ENCODE peak calls at places on chromosomes 7 and 10, in four cellular contexts. One of them, this sample, is unnamed.

GRCh38 chr7:10913457-10913856 is 60.2 kb upstream of the PHF14 start:
- DNase-seq in GM12878: no peak
- DNase-seq in HL-60: no peak
- DNase-seq in K562: no peak
- DNase-seq in this sample: no peak

GRCh38 chr10:23099816-23100215 is 4.4 kb downstream of the MSRB2 start:
- DNase-seq in GM12878: no peak
- DNase-seq in HL-60: no peak
- DNase-seq in K562: no peak
- DNase-seq in this sample: no peak

GRCh38 chr10:1402016-1402820 is 335.1 kb downstream of the ADARB2 start:
- DNase-seq in K562: no peak
- DNase-seq in GM12878: no peak
- DNase-seq in HL-60: no peak
- DNase-seq in this sample: no peak

GRCh38 chr10:60518745-60519144 is 129.1 kb upstream of the ANK3 start:
- DNase-seq in HL-60: no peak
- DNase-seq in K562: no peak
- DNase-seq in GM12878: no peak
- DNase-seq in this sample: no peak

GRCh38 chr7:107528461-107528860 is 35.3 kb downstream of the COG5 start:
- DNase-seq in K562: no peak
- DNase-seq in HL-60: no peak
- DNase-seq in GM12878: no peak
- DNase-seq in this sample: no peak

GRCh38 chr7:55030314-55030713 is 11.5 kb downstream of the EGFR start:
- DNase-seq in K562: no peak
- DNase-seq in GM12878: no peak
- DNase-seq in HL-60: no peak
- DNase-seq in this sample: no peak

GRCh38 chr7:159027091-159027802 is 117.4 kb downstream of the VIPR2 start:
- DNase-seq in GM12878: no peak
- DNase-seq in HL-60: no peak
- DNase-seq in K562: no peak
- DNase-seq in this sample: no peak

GRCh38 chr10:34967411-34967880 is 122.7 kb downstream of the CUL2 start:
- DNase-seq in K562: no peak
- DNase-seq in GM12878: no peak
- DNase-seq in HL-60: no peak
- DNase-seq in this sample: no peak

GRCh38 chr10:42941790-42942189 is 135.1 kb upstream of the RET start:
- DNase-seq in HL-60: no peak
- DNase-seq in GM12878: no peak
- DNase-seq in K562: no peak
- DNase-seq in this sample: no peak

GRCh38 chr7:154770962-154771361 is 232.0 kb downstream of the PAXIP1 start:
- DNase-seq in HL-60: no peak
- DNase-seq in GM12878: no peak
- DNase-seq in K562: no peak
- DNase-seq in this sample: no peak

GRCh38 chr7:7980134-7980533 is 11.5 kb downstream of the GLCCI1 start:
- DNase-seq in K562: no peak
- DNase-seq in GM12878: no peak
- DNase-seq in HL-60: no peak
- DNase-seq in this sample: no peak

GRCh38 chr10:35458500-35459448 is 122.5 kb downstream of the CCNY start:
- DNase-seq in HL-60: no peak
- DNase-seq in K562: peak; percentile 62
- DNase-seq in GM12878: no peak
- DNase-seq in this sample: no peak

GRCh38 chr10:72812798-72813430 is 80.6 kb upstream of the OIT3 start:
- DNase-seq in K562: no peak
- DNase-seq in GM12878: no peak
- DNase-seq in HL-60: no peak
- DNase-seq in this sample: no peak

GRCh38 chr10:6383099-6383812 is 180.5 kb downstream of the PFKFB3 start:
- DNase-seq in HL-60: no peak
- DNase-seq in GM12878: no peak
- DNase-seq in K562: no peak
- DNase-seq in this sample: no peak

GRCh38 chr7:2254429-2255144 is 12.6 kb downstream of the NUDT1 start:
- DNase-seq in HL-60: no peak
- DNase-seq in K562: no peak
- DNase-seq in GM12878: no peak
- DNase-seq in this sample: no peak

GRCh38 chr10:122152544-122152943 is 118.6 kb upstream of the BTBD16 start:
- DNase-seq in HL-60: no peak
- DNase-seq in GM12878: no peak
- DNase-seq in K562: no peak
- DNase-seq in this sample: no peak

GRCh38 chr10:10872035-10872673 is 145.5 kb upstream of the CELF2 start:
- DNase-seq in GM12878: no peak
- DNase-seq in K562: no peak
- DNase-seq in HL-60: no peak
- DNase-seq in this sample: no peak

GRCh38 chr10:92091965-92092364 is 168.4 kb downstream of the BTAF1 start:
- DNase-seq in K562: no peak
- DNase-seq in GM12878: no peak
- DNase-seq in HL-60: no peak
- DNase-seq in this sample: no peak

GRCh38 chr10:92082583-92083280 is 159.2 kb downstream of the BTAF1 start:
- DNase-seq in GM12878: no peak
- DNase-seq in HL-60: peak; percentile 19
- DNase-seq in K562: no peak
- DNase-seq in this sample: no peak

DNA sequence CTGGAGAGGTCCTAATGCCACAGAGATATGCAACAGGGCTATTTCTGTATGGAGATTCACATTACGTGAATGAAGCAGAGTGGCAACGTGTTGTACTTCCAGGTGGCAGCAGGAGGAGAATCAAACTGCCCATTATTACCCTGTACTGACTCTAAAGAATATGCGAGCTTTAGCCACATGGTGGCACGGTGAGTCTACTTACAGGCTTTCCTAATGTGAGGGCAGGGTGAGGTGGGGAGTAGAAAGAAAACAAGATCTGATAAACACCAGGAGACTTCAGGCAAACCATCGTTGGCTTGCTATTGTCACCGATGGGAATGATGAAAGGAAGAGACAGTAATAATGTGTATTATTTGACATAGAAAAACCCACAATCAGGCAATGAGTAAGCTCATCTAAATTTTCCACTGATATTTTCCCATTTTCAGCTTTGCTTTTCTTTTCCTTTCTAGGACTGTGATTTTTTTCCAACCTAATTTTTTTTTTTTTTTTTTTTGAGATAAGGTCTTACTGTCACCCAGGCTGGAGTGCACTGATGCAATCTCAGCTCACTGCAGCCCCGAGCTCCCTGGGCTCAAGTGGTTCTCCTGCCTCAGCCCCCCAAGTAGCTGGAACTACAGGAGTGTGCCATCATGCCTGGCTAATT is 164.3 kb downstream of the BTAF1 start:
- DNase-seq in HL-60: peak; percentile 80
- DNase-seq in K562: peak; percentile 73
- DNase-seq in GM12878: peak; percentile 64
- DNase-seq in this sample: peak; percentile 35
- TF ChIP-seq POLR2AphosphoS5 in HL-60: no peak
- TF ChIP-seq POLR2AphosphoS5 in K562: no peak
- TF ChIP-seq POLR2AphosphoS5 in GM12878: no peak
- TF ChIP-seq POLR2AphosphoS5 in this sample: no peak

DNA sequence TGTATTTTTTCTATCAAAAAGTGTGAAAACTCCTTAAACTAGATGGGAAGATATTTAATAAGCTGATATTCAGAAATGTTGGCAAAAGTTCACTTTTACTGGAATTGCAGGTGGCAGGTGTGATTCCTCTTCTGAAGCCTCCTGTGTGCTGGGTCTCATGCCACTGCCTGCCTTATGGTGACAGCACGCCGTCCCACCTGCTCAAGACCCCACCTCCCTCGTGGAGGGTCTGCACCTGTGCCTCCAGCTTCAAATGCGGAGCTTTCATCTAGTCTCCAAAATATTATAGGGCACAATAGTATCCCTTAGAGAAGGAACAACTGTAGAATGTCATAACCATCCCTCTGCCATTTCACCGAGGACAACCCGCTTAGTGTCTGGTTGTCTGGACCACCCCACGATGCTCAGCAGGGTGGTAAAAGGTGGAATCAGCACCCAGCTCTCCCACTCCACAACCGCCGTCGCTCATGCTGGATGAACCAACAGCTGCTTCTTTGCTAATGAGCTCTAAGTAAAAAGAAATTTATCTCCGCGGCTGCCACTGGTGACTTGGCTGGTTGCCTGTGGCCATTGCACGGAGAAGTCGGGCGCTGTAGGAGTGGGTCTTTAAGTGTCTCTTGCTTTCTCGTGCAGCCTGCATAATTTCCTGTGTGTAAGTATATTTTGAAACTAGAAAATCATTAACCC is 119.3 kb upstream of the TCERG1L start:
- DNase-seq in K562: no peak
- DNase-seq in GM12878: no peak
- DNase-seq in HL-60: no peak
- DNase-seq in this sample: no peak
- TF ChIP-seq SPI1 in K562: no peak
- TF ChIP-seq SPI1 in GM12878: no peak
- TF ChIP-seq SPI1 in HL-60: no peak
- TF ChIP-seq SPI1 in this sample: no peak

GRCh38 chr7:25965405-25966123 is 186.4 kb upstream of the NFE2L3 start:
- DNase-seq in K562: no peak
- DNase-seq in HL-60: no peak
- DNase-seq in GM12878: no peak
- DNase-seq in this sample: no peak
- TF ChIP-seq POLR2AphosphoS5 in K562: no peak
- TF ChIP-seq POLR2AphosphoS5 in HL-60: no peak
- TF ChIP-seq POLR2AphosphoS5 in GM12878: no peak
- TF ChIP-seq POLR2AphosphoS5 in this sample: no peak

DNA sequence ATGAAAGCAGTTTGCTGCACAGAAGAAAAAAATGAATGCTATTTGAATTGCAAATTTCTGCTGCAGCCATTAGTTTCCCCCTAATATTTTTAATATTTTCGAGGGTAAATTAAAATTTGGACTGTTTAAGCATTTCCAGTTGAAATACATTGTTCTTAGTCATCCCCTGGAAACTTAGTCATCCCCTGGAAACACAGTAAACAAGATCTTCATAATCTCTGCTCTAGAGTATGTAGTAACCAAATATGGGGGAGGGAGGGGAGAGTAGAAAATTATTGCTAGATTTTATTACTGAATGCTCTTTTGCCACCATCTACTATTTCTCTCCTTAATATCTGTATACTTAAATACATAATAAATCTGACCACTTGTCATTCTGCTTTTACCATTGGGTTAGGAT is 1053.3 kb downstream of the SORCS1 start:
- DNase-seq in K562: no peak
- DNase-seq in HL-60: no peak
- DNase-seq in GM12878: no peak
- DNase-seq in this sample: no peak
- TF ChIP-seq SPI1 in K562: no peak
- TF ChIP-seq SPI1 in HL-60: no peak
- TF ChIP-seq SPI1 in GM12878: no peak
- TF ChIP-seq SPI1 in this sample: no peak

GRCh38 chr7:116400526-116400925 is 99.0 kb upstream of the CAV2 start:
- DNase-seq in K562: no peak
- DNase-seq in GM12878: no peak
- DNase-seq in HL-60: no peak
- DNase-seq in this sample: no peak
- TF ChIP-seq POLR2AphosphoS5 in K562: no peak
- TF ChIP-seq POLR2AphosphoS5 in GM12878: no peak
- TF ChIP-seq POLR2AphosphoS5 in HL-60: no peak
- TF ChIP-seq POLR2AphosphoS5 in this sample: no peak

GRCh38 chr7:40760997-40761396 is 626.2 kb downstream of the SUGCT start:
- DNase-seq in K562: no peak
- DNase-seq in GM12878: no peak
- DNase-seq in HL-60: no peak
- DNase-seq in this sample: no peak

GRCh38 chr7:40755438-40755837 is 620.6 kb downstream of the SUGCT start:
- DNase-seq in K562: no peak
- DNase-seq in GM12878: no peak
- DNase-seq in HL-60: no peak
- DNase-seq in this sample: no peak

GRCh38 chr7:40757097-40757496 is 622.3 kb downstream of the SUGCT start:
- DNase-seq in GM12878: no peak
- DNase-seq in K562: no peak
- DNase-seq in HL-60: no peak
- DNase-seq in this sample: no peak

GRCh38 chr7:40760293-40760964 is 625.6 kb downstream of the SUGCT start:
- DNase-seq in K562: no peak
- DNase-seq in GM12878: no peak
- DNase-seq in HL-60: no peak
- DNase-seq in this sample: no peak

GRCh38 chr7:40758590-40758989 is 623.8 kb downstream of the SUGCT start:
- DNase-seq in HL-60: no peak
- DNase-seq in GM12878: no peak
- DNase-seq in K562: no peak
- DNase-seq in this sample: no peak
- TF ChIP-seq SPI1 in HL-60: no peak
- TF ChIP-seq SPI1 in GM12878: no peak
- TF ChIP-seq SPI1 in K562: no peak
- TF ChIP-seq SPI1 in this sample: no peak

GRCh38 chr7:18679261-18679660 is 183.7 kb downstream of the HDAC9 start:
- DNase-seq in HL-60: no peak
- DNase-seq in K562: no peak
- DNase-seq in GM12878: no peak
- DNase-seq in this sample: no peak
- TF ChIP-seq POLR2AphosphoS5 in HL-60: no peak
- TF ChIP-seq POLR2AphosphoS5 in K562: no peak
- TF ChIP-seq POLR2AphosphoS5 in GM12878: no peak
- TF ChIP-seq POLR2AphosphoS5 in this sample: no peak

DNA sequence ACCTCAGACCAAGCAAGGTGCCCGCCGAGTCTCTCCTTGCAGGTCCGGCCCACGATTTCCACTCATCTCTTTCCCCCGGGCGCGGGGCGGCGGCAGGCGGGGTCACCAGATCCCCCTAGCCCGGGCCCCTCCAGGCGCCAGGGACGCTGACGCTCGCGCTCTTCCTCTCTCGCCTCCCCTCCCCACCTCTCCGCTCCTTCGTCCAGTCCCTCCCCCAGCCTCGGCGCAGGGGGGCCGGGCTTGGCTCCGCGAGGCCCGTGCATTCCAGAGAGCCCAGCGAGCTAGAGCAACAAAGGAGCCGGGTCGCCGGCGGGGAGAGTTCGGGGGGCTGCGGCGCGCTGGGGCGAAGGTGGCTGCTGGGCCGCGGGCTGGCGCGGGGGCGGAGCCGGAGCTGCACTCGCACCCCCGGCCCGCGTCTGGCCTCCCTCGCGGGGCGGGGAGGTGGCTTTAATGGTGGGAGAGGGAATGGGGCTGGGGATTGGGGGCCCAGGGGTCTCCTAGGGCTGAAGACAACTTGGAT is at the start of gene SMO:
- DNase-seq in K562: no peak
- DNase-seq in GM12878: no peak
- DNase-seq in HL-60: no peak
- DNase-seq in this sample: peak; percentile 56
- TF ChIP-seq SPI1 in K562: no peak
- TF ChIP-seq SPI1 in GM12878: no peak
- TF ChIP-seq SPI1 in HL-60: no peak
- TF ChIP-seq SPI1 in this sample: no peak

This sample was measured in GM12891.